ENCODE peak calls at places on chromosome 15, in seven cellular contexts. P is right cardiac atrium; F is activated T-cell treated with anti-CD3 and anti-CD28 coated beads, Interleukin-2, amount 50 U/mL, for 72 hours; L is T-cell; C is activated naive CD8-positive, alpha-beta T cell treated with anti-CD3 and anti-CD28 coated beads, Interleukin-2, amount 50 U/mL, for 24 hours; E is CD8-positive, alpha-beta T cell; A is stimulated activated naive CD8-positive, alpha-beta T cell treated with anti-CD3 and anti-CD28 coated beads, Interleukin-15, amount 100 ng/mL, for 72 hours. O is an unnamed sample.

GRCh38 chr15:89034305-89034704 is 54.0 kb upstream of the ABHD2 start:
- ATAC-seq in P (no peak), E (no peak), F (no peak), A (no peak), C (no peak), L (no peak), O (no peak)

GRCh38 chr15:22887157-22887951 is 48.9 kb downstream of the NIPA2 start:
- ATAC-seq in A (no peak), F (no peak), L (no peak), C (no peak), E (no peak), P (peak; percentile 20), O (no peak)

GRCh38 chr15:41914406-41914805 is 20.6 kb upstream of the SPTBN5 start:
- ATAC-seq in E (no peak), P (peak; percentile 68), A (no peak), F (no peak), C (no peak), L (no peak), O (no peak)

GRCh38 chr15:43989938-43990337 is 163.1 kb downstream of the WDR76 start:
- ATAC-seq in C (no peak), L (no peak), F (no peak), A (no peak), E (no peak), P (no peak), O (no peak)

GRCh38 chr15:64717735-64718495 is 57.5 kb downstream of the RBPMS2 start:
- ATAC-seq in F (no peak), L (peak; percentile 90), P (peak; percentile 53), A (no peak), E (peak; percentile 51), C (no peak), O (no peak)

GRCh38 chr15:57012557-57012956 is 94.1 kb downstream of the TCF12 start:
- ATAC-seq in E (no peak), P (no peak), C (no peak), L (no peak), A (no peak), F (no peak), O (no peak)

GRCh38 chr15:63365004-63365555 is 16.6 kb downstream of the CA12 start:
- ATAC-seq in F (no peak), C (no peak), A (no peak), P (no peak), E (no peak), L (no peak), O (no peak)

GRCh38 chr15:39623550-39623931 is 42.7 kb downstream of the THBS1 start:
- ATAC-seq in L (peak; percentile 57), C (peak; percentile 89), P (no peak), A (peak; percentile 94), E (peak; percentile 70), F (peak; percentile 89), O (peak; percentile 76)

GRCh38 chr15:33068531-33068990 is 126.0 kb downstream of the FMN1 start:
- ATAC-seq in E (no peak), A (peak; percentile 28), F (no peak), L (no peak), C (no peak), P (peak; percentile 87), O (no peak)

GRCh38 chr15:74434260-74434915 is 630 bp upstream of the SEMA7A start:
- ATAC-seq in P (peak; percentile 8), F (no peak), C (peak; percentile 9), L (no peak), A (no peak), E (no peak), O (no peak)

GRCh38 chr15:60941448-60941847 is 287.7 kb downstream of the RORA start:
- ATAC-seq in L (no peak), C (no peak), P (peak; percentile 13), F (no peak), E (no peak), A (no peak), O (no peak)

GRCh38 chr15:40328711-40329240 is 5.3 kb downstream of the INAFM2 start:
- ATAC-seq in P (no peak), A (no peak), F (no peak), E (no peak), L (no peak), C (no peak), O (no peak)

GRCh38 chr15:98898122-98898521 is 109.5 kb downstream of the PGPEP1L start:
- ATAC-seq in E (no peak), P (no peak), L (no peak), A (no peak), F (no peak), C (no peak), O (no peak)

GRCh38 chr15:101019351-101019750 is 100.2 kb downstream of the LRRK1 start:
- ATAC-seq in E (no peak), L (no peak), A (no peak), P (no peak), C (no peak), F (no peak), O (no peak)

GRCh38 chr15:68479870-68480269 is 47.9 kb upstream of the ITGA11 start:
- ATAC-seq in P (no peak), L (no peak), E (no peak), C (no peak), F (no peak), A (no peak), O (no peak)

GRCh38 chr15:33160054-33160453 is 34.5 kb downstream of the FMN1 start:
- ATAC-seq in C (no peak), L (no peak), A (no peak), F (no peak), P (peak; percentile 29), E (no peak), O (no peak)

GRCh38 chr15:80619677-80620076 is 75.4 kb upstream of the ABHD17C start:
- ATAC-seq in A (no peak), C (no peak), L (no peak), E (no peak), P (peak; percentile 67), F (no peak), O (no peak)

GRCh38 chr15:78915341-78916087 is 29.3 kb downstream of the CTSH start:
- ATAC-seq in F (no peak), E (no peak), C (no peak), A (no peak), P (peak; percentile 66), L (peak; percentile 24), O (no peak)

GRCh38 chr15:70257573-70258220 is 160.0 kb upstream of the TLE3 start:
- ATAC-seq in P (no peak), L (no peak), C (no peak), E (no peak), A (no peak), F (no peak), O (no peak)

GRCh38 chr15:85312925-85313324 is 67.5 kb upstream of the AKAP13 start:
- ATAC-seq in C (no peak), E (no peak), A (peak; percentile 10), P (no peak), F (no peak), L (no peak), O (no peak)

GRCh38 chr15:66483131-66483566 is 14.4 kb downstream of the SNAPC5 start:
- ATAC-seq in F (no peak), C (no peak), L (no peak), E (no peak), A (no peak), P (no peak), O (no peak)

GRCh38 chr15:76012021-76012551 is at the start of gene NRG4:
- ATAC-seq in F (no peak), L (no peak), C (no peak), P (no peak), A (no peak), E (no peak), O (no peak)

GRCh38 chr15:50328116-50328515 is 26.9 kb downstream of the GABPB1 start:
- ATAC-seq in C (no peak), P (no peak), F (no peak), A (no peak), L (no peak), E (no peak), O (no peak)